ENCODE peak calls at places on chromosomes 13 and 19, in ten cellular contexts. P is Daoy, F is myocyte, H is left ventricle myocardium superior, Q is AG04450, D is mucosa of gallbladder, Y is neural crest cell, E is iris pigment epithelial cell, U is EL, J is nucleus accumbens. T is an unnamed sample.

GRCh38 chr19:35266904-35267817 is 1.6 kb upstream of the USF2 start:
- DNase-seq in F (peak; percentile 45), J (peak; percentile 65), P (peak; percentile 51), U (peak; percentile 35), Q (no peak), E (peak; percentile 31), D (peak; percentile 28), Y (peak; percentile 34), H (peak; percentile 79), T (peak; percentile 27)

GRCh38 chr19:4877753-4878490 is 10.5 kb upstream of the PLIN3 start:
- DNase-seq in D (no peak), E (no peak), Y (no peak), P (no peak), H (peak; percentile 77), F (peak; percentile 98), Q (no peak), U (no peak), J (peak; percentile 85), T (no peak)

GRCh38 chr13:108342369-108343289 is 73.1 kb downstream of the TNFSF13B start:
- DNase-seq in P (no peak), J (no peak), Q (peak; percentile 6), E (peak; percentile 72), U (peak; percentile 11), F (peak; percentile 43), Y (no peak), H (no peak), D (no peak), T (no peak)

GRCh38 chr19:10205636-10206035 is 10.9 kb upstream of the DNMT1 start:
- DNase-seq in Q (no peak), J (no peak), E (no peak), Y (no peak), F (peak; percentile 16), P (no peak), U (no peak), H (no peak), D (no peak), T (no peak)

GRCh38 chr19:1428738-1429391 is 9.3 kb upstream of the RPS15 start:
- DNase-seq in F (no peak), E (no peak), U (no peak), J (no peak), Q (no peak), D (no peak), P (no peak), H (no peak), Y (no peak), T (no peak)

GRCh38 chr13:30892966-30893365 is 13.1 kb upstream of the MEDAG start:
- DNase-seq in D (no peak), F (peak; percentile 52), U (peak; percentile 31), H (peak; percentile 61), P (peak; percentile 50), Y (peak; percentile 47), E (peak; percentile 77), Q (no peak), J (no peak), T (no peak)

GRCh38 chr13:110216403-110217041 is 90.4 kb downstream of the COL4A1 start:
- DNase-seq in E (peak; percentile 91), J (no peak), U (peak; percentile 68), D (no peak), H (no peak), P (peak; percentile 22), F (peak; percentile 68), Y (no peak), Q (no peak), T (no peak)

GRCh38 chr13:34114581-34114980 is 296.6 kb downstream of the RFC3 start:
- DNase-seq in J (no peak), P (no peak), D (no peak), H (no peak), U (no peak), Q (no peak), F (peak; percentile 74), Y (no peak), E (no peak), T (no peak)

GRCh38 chr13:70849267-70849666 is 741.0 kb upstream of the KLHL1 start:
- DNase-seq in U (no peak), H (no peak), P (no peak), Y (no peak), F (no peak), E (no peak), Q (no peak), J (no peak), D (no peak), T (no peak)

GRCh38 chr19:52735734-52736133 is 890 bp upstream of the ZNF611 start:
- DNase-seq in D (peak; percentile 69), J (peak; percentile 12), P (peak; percentile 89), Y (peak; percentile 55), E (peak; percentile 33), H (peak; percentile 82), U (peak; percentile 67), F (no peak), Q (no peak), T (no peak)

GRCh38 chr19:41219924-41220567 is 1.0 kb downstream of the AXL start:
- DNase-seq in H (peak; percentile 73), D (no peak), F (peak; percentile 58), Y (no peak), J (no peak), Q (no peak), E (peak; percentile 61), P (peak; percentile 75), U (peak; percentile 86), T (no peak)

GRCh38 chr19:1363599-1363998 is 20.1 kb upstream of the NDUFS7 start:
- DNase-seq in J (no peak), P (no peak), E (no peak), U (no peak), Y (no peak), Q (no peak), F (no peak), H (no peak), D (no peak), T (no peak)

GRCh38 chr19:4969292-4969771 is 419 bp downstream of the KDM4B start:
- DNase-seq in Q (no peak), H (no peak), F (no peak), D (no peak), U (no peak), E (no peak), J (no peak), Y (no peak), P (no peak), T (no peak)

GRCh38 chr13:57631607-57632275 is at the start of gene PCDH17:
- DNase-seq in P (no peak), H (peak; percentile 33), J (peak; percentile 76), Y (peak; percentile 24), E (peak; percentile 37), F (peak; percentile 11), Q (no peak), U (no peak), D (peak; percentile 54), T (no peak)

GRCh38 chr19:7705387-7706187 is 3.7 kb upstream of the FCER2 start:
- DNase-seq in H (peak; percentile 56), E (no peak), D (peak; percentile 38), P (no peak), F (no peak), Q (no peak), U (no peak), J (no peak), Y (no peak), T (peak; percentile 61)

GRCh38 chr13:100550433-100550832 is 38.2 kb downstream of the GGACT start:
- DNase-seq in Q (no peak), U (peak; percentile 61), P (no peak), J (no peak), H (peak; percentile 51), F (peak; percentile 98), E (peak; percentile 72), Y (peak; percentile 28), D (peak; percentile 56), T (no peak)

GRCh38 chr19:41354343-41354974 is 737 bp upstream of the TGFB1 start:
- DNase-seq in U (no peak), P (no peak), J (no peak), Q (no peak), H (peak; percentile 45), Y (no peak), E (no peak), F (no peak), D (no peak), T (no peak)

GRCh38 chr19:18776736-18777135 is 14.4 kb downstream of the COMP start:
- DNase-seq in J (no peak), F (no peak), Y (no peak), U (peak; percentile 69), E (no peak), D (no peak), Q (no peak), H (no peak), P (peak; percentile 59), T (no peak)

T was measured in T-helper 9 cell.